ENCODE peak calls at places on chromosomes 3 and 15, in ten cellular contexts. T is glutamatergic neuron, J is spleen, B is upper lobe of right lung, L is ovary, M is H9, Q is dorsolateral prefrontal cortex, P is breast epithelium, V is MM.1S, R is SK-N-SH. G is an unnamed sample.

GRCh38 chr3:182259579-182259978 is 533.7 kb upstream of the ATP11B start:
- DNase-seq in T (peak), R (peak), Q (peak), B (no peak), V (no peak), L (peak), J (no peak), P (no peak), M (peak), G (no peak)

GRCh38 chr3:111773484-111773883 is 85.6 kb upstream of the PHLDB2 start:
- DNase-seq in B (no peak), L (no peak), V (no peak), M (no peak), Q (no peak), T (no peak), J (no peak), P (no peak), R (no peak), G (no peak)

GRCh38 chr15:64044315-64045105 is 1.8 kb downstream of the DAPK2 start:
- DNase-seq in R (no peak), M (no peak), Q (no peak), J (no peak), L (no peak), P (no peak), B (no peak), V (no peak), T (no peak), G (peak)

GRCh38 chr3:185825379-185825638 is 467 bp upstream of the IGF2BP2 start:
- DNase-seq in Q (no peak), T (no peak), B (no peak), V (no peak), M (no peak), J (no peak), R (peak), L (no peak), P (no peak), G (no peak)

GRCh38 chr15:28983432-28984311 is 97.9 kb downstream of the APBA2 start:
- DNase-seq in R (no peak), B (peak), M (peak), Q (no peak), V (no peak), T (no peak), P (peak), L (no peak), J (no peak), G (no peak)

GRCh38 chr3:7546219-7546618 is 685.3 kb downstream of the GRM7 start:
- DNase-seq in T (no peak), L (no peak), Q (no peak), R (no peak), B (no peak), V (no peak), M (no peak), J (no peak), P (no peak), G (no peak)

GRCh38 chr3:56125358-56126005 is 342.8 kb downstream of the ERC2 start:
- DNase-seq in M (no peak), Q (no peak), P (no peak), T (no peak), V (no peak), R (peak), J (no peak), B (no peak), L (no peak), G (no peak)

GRCh38 chr15:39585871-39586301 is 5.0 kb downstream of the THBS1 start:
- DNase-seq in V (no peak), B (no peak), T (no peak), J (no peak), R (no peak), Q (no peak), P (no peak), M (no peak), L (no peak), G (no peak)

GRCh38 chr3:11624161-11624560 is 19.6 kb downstream of the VGLL4 start:
- DNase-seq in M (no peak), T (no peak), L (no peak), R (no peak), B (no peak), Q (no peak), P (no peak), V (no peak), J (no peak), G (peak)

GRCh38 chr15:74311734-74312444 is 55.6 kb downstream of the CYP11A1 start:
- DNase-seq in Q (no peak), B (no peak), R (peak), J (no peak), M (peak), V (peak), P (no peak), T (peak), L (no peak), G (no peak)

DNA sequence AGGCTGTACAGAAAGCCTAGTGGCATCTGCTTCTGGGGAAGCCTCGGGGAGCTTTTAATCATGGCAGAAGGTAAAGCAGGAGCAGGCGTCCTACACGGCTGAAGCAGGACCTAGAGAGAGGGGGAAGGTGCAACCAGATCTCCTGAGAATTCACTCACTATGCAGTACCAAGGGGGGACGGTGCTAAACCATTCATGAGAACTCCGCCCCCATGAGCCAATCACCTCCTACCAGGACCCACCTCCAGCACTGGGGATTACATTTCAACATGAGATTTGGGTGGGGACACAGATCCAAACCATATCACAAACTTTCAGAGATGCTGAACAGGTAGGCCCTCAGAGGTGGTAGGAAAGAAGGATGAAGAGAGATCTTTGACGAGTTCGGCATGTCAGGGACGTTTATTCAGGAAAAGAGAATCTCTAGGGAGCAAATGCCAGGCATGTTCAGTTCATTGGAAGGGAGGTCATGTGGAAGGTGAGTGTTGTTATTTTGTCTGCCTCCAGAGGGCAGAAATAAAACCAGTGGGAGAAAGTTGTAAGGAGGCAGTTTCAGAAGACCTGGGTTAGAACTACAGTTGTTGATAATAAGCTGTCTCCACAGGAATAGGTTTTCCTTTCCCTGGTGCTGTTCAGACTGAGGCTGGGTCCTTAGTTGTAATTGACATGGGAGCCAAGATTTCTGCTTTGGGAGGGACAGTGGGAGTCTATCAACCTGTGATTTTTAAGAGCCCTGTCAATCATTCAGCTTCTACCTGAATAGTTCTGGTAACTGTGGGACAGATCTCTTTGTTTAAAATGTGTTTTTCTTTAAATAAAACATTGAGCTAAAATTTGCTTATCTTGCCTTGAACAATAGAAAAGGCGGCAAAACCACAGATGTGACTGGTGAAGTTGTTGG is 4.3 kb upstream of the FNDC3B start:
- DNase-seq in L (no peak), P (no peak), V (peak), T (no peak), M (peak), J (no peak), Q (no peak), R (peak), B (no peak), G (no peak)
- TF ChIP-seq CTCF in L (no peak), P (peak), V (peak), T (no peak), M (peak), J (peak), Q (peak), R (peak), B (peak), G (peak)

DNA sequence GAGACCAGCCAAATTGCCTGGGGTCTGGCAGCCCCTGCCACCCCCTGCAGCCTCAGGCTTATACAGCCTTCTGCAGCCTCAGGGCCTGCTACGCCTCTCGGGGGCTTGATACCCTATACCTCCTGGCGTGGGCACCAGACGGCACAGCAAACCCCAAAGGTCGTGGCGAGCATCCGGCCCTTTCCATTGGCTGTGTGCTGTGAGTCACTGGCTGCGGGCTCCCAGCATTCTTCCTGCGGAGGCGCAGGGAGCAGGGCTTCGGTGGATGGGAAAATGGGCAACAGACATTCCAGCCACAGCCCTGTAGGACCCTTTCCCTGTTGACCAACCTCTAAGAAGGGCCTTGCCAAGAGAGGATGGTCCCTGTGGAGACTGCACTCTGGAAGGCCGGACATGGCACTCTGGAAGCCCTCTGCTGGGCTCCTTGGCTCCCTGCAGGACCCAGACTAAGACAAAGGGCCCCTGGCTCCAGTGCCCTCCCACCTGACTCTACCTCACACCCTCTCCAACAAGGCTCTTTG is 59.6 kb downstream of the ITGA11 start:
- DNase-seq in B (no peak), T (no peak), M (peak), R (peak), P (no peak), V (no peak), J (no peak), Q (no peak), L (peak), G (no peak)
- TF ChIP-seq CTCF in B (peak), T (no peak), M (peak), R (peak), P (peak), V (no peak), J (no peak), Q (no peak), L (no peak), G (peak)

DNA sequence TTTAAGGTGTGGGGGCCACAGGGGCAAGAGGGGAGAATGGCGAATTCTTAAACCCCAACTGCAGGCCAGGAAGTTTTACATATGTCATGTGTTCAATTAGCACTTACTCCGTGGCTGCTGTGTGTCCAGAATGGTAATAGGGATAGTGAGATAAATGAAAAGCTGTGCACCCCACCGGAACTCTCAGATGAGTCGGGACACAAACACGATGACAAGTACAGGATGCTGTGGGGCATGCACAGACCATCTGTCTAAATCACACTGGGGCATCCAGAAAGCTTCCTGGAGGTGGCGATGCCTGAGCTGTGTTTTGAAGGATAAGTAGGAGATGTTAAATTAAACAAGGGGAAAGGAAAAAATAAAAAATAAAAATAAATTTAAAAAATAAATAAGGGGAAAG is 18.3 kb upstream of the TMEM158 start:
- DNase-seq in L (no peak), Q (no peak), T (no peak), P (no peak), M (peak), R (no peak), B (no peak), V (no peak), J (no peak), G (no peak)
- TF ChIP-seq CTCF in L (no peak), Q (no peak), T (no peak), P (no peak), M (no peak), R (no peak), B (no peak), V (no peak), J (no peak), G (no peak)

DNA sequence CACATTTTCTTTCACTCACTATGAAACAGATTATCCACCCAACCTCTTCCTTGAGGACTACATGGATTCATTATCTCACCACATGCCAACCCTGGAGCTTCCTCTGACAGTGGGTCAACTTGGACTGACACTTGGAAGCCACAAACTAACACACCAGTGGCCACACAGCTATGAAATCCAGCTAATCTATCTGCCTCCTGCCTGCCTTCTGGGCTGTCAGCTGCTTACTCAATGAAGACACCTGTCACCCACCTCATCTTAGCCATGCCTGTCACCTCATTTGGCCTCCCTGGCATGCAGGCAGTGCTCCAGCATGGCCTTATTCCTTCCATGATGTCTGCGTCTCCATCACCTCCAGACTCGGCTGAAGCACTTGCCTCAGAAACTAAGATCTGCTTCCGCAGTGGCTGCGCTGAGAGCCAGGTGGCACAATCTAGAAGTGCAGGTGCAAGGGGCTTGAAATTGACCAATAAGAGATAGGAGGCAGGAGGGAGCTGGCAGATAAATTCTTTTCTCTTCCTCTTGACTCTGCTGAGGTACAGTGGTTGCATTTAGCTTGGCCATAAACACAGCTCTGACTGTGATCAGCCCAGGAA is 105.2 kb upstream of the RNF7 start:
- DNase-seq in T (no peak), R (no peak), B (no peak), M (peak), P (no peak), L (no peak), V (peak), J (no peak), Q (no peak), G (no peak)
- TF ChIP-seq CTCF in T (no peak), R (no peak), B (no peak), M (peak), P (no peak), L (no peak), V (peak), J (no peak), Q (no peak), G (no peak)